ENCODE peak calls at places on chromosomes 7 and 10, in six cellular contexts. E, R, H, C, V and L are unnamed samples.

GRCh38 chr7:102075126-102075525 is 211.5 kb upstream of the SH2B2 start:
- DNase-seq in V (no peak), E (no peak), R (no peak), H (no peak), C (no peak), L (no peak)

GRCh38 chr7:7178906-7179305 is 3.4 kb upstream of the C1GALT1 start:
- DNase-seq in H (no peak), R (no peak), V (no peak), E (no peak), C (no peak), L (no peak)

GRCh38 chr7:91082854-91083495 is 181.3 kb upstream of the FZD1 start:
- DNase-seq in E (no peak), C (no peak), R (no peak), V (no peak), H (no peak), L (peak; percentile 9)

GRCh38 chr7:30918676-30919075 is 7.0 kb downstream of the AQP1 start:
- DNase-seq in R (no peak), H (no peak), E (no peak), C (no peak), V (no peak), L (no peak)

GRCh38 chr7:1647961-1648631 is 22.0 kb upstream of the ELFN1 start:
- DNase-seq in V (no peak), E (no peak), R (no peak), C (no peak), H (no peak), L (no peak)

GRCh38 chr10:72784551-72785421 is 92.8 kb downstream of the MCU start:
- DNase-seq in H (peak; percentile 50), E (peak; percentile 81), R (no peak), C (peak; percentile 76), V (no peak), L (peak; percentile 3)

GRCh38 chr10:57996536-57996935 is 271.2 kb downstream of the IPMK start:
- DNase-seq in E (no peak), H (no peak), V (no peak), C (no peak), R (no peak), L (no peak)

GRCh38 chr7:120370954-120371353 is 98.0 kb downstream of the KCND2 start:
- DNase-seq in H (no peak), E (no peak), C (no peak), R (no peak), V (no peak), L (no peak)

GRCh38 chr7:90383422-90383821 is 19.8 kb upstream of the CLDN12 start:
- DNase-seq in V (no peak), H (no peak), R (no peak), C (no peak), E (no peak), L (no peak)

GRCh38 chr10:26556756-26557640 is 118.9 kb downstream of the APBB1IP start:
- DNase-seq in R (no peak), H (peak; percentile 28), V (no peak), E (no peak), C (peak; percentile 40), L (peak; percentile 53)

GRCh38 chr10:31677198-31678138 is 251.2 kb downstream of the ARHGAP12 start:
- DNase-seq in C (no peak), R (no peak), E (no peak), H (no peak), V (no peak), L (no peak)

GRCh38 chr10:32489935-32490334 is 44.0 kb downstream of the CCDC7 start:
- DNase-seq in C (peak; percentile 2), V (no peak), R (no peak), H (no peak), E (no peak), L (no peak)

GRCh38 chr7:7861211-7861633 is 107.4 kb upstream of the GLCCI1 start:
- DNase-seq in V (no peak), C (peak; percentile 51), H (no peak), R (no peak), E (peak; percentile 63), L (peak; percentile 49)

GRCh38 chr10:26423722-26424121 is 14.4 kb upstream of the APBB1IP start:
- DNase-seq in V (no peak), E (no peak), R (no peak), H (no peak), C (no peak), L (no peak)

GRCh38 chr7:13770305-13770704 is 219.2 kb downstream of the ETV1 start:
- DNase-seq in R (no peak), V (no peak), E (no peak), H (no peak), C (no peak), L (no peak)

GRCh38 chr7:115679976-115680375 is 350.6 kb downstream of the TFEC start:
- DNase-seq in H (peak; percentile 50), R (no peak), E (no peak), V (no peak), C (peak; percentile 49), L (no peak)

GRCh38 chr7:17524746-17525145 is 226.3 kb downstream of the AHR start:
- DNase-seq in C (peak; percentile 81), R (no peak), E (no peak), H (no peak), V (no peak), L (no peak)

GRCh38 chr10:89792187-89792586 is 90.8 kb downstream of the KIF20B start:
- DNase-seq in R (no peak), C (no peak), V (no peak), H (no peak), E (no peak), L (no peak)

GRCh38 chr10:15784662-15785300 is 65.1 kb upstream of the ITGA8 start:
- DNase-seq in E (no peak), C (no peak), V (no peak), H (no peak), R (no peak), L (no peak)